ENCODE peak calls at places on chromosomes 3 and 15, in nine cellular contexts. One of them, this sample, is unnamed.

GRCh38 chr15:79130535-79131130 is 40.1 kb upstream of the RASGRF1 start:
- DNase-seq in HCT116: no peak
- DNase-seq in GM12878: no peak
- DNase-seq in fibroblast of lung: no peak
- DNase-seq in DND-41: no peak
- DNase-seq in endothelial cell of umbilical vein: no peak
- DNase-seq in hepatocyte: no peak
- DNase-seq in GM23338: peak; percentile 47
- DNase-seq in K562: peak; percentile 18
- DNase-seq in this sample: no peak

GRCh38 chr15:97759363-97759762 is 201.1 kb upstream of the ARRDC4 start:
- DNase-seq in HCT116: no peak
- DNase-seq in GM12878: no peak
- DNase-seq in fibroblast of lung: peak; percentile 81
- DNase-seq in DND-41: no peak
- DNase-seq in endothelial cell of umbilical vein: peak; percentile 62
- DNase-seq in hepatocyte: no peak
- DNase-seq in GM23338: no peak
- DNase-seq in K562: no peak
- DNase-seq in this sample: no peak

GRCh38 chr3:181704421-181705066 is 7.2 kb upstream of the SOX2 start:
- DNase-seq in HCT116: no peak
- DNase-seq in GM12878: no peak
- DNase-seq in fibroblast of lung: no peak
- DNase-seq in DND-41: no peak
- DNase-seq in endothelial cell of umbilical vein: no peak
- DNase-seq in hepatocyte: no peak
- DNase-seq in GM23338: peak; percentile 19
- DNase-seq in K562: no peak
- DNase-seq in this sample: no peak

GRCh38 chr15:85620321-85621044 is 174.2 kb downstream of the KLHL25 start:
- DNase-seq in HCT116: no peak
- DNase-seq in GM12878: no peak
- DNase-seq in fibroblast of lung: peak; percentile 83
- DNase-seq in DND-41: peak; percentile 11
- DNase-seq in endothelial cell of umbilical vein: peak; percentile 54
- DNase-seq in hepatocyte: no peak
- DNase-seq in GM23338: no peak
- DNase-seq in K562: no peak
- DNase-seq in this sample: no peak

GRCh38 chr3:45311953-45312795 is 76.2 kb upstream of the LARS2 start:
- DNase-seq in HCT116: no peak
- DNase-seq in GM12878: no peak
- DNase-seq in fibroblast of lung: peak; percentile 30
- DNase-seq in DND-41: no peak
- DNase-seq in endothelial cell of umbilical vein: no peak
- DNase-seq in hepatocyte: no peak
- DNase-seq in GM23338: peak; percentile 57
- DNase-seq in K562: no peak
- DNase-seq in this sample: no peak

GRCh38 chr15:52178765-52179164 is 12.4 kb downstream of the GNB5 start:
- DNase-seq in HCT116: no peak
- DNase-seq in GM12878: no peak
- DNase-seq in fibroblast of lung: no peak
- DNase-seq in DND-41: no peak
- DNase-seq in endothelial cell of umbilical vein: no peak
- DNase-seq in hepatocyte: no peak
- DNase-seq in GM23338: no peak
- DNase-seq in K562: no peak
- DNase-seq in this sample: no peak

GRCh38 chr3:66075281-66075680 is 36.6 kb upstream of the MAGI1 start:
- DNase-seq in HCT116: no peak
- DNase-seq in GM12878: no peak
- DNase-seq in fibroblast of lung: peak; percentile 90
- DNase-seq in DND-41: no peak
- DNase-seq in endothelial cell of umbilical vein: no peak
- DNase-seq in hepatocyte: no peak
- DNase-seq in GM23338: no peak
- DNase-seq in K562: no peak
- DNase-seq in this sample: no peak

GRCh38 chr3:177300039-177300833 is 103.0 kb upstream of the TBL1XR1 start:
- DNase-seq in HCT116: no peak
- DNase-seq in GM12878: peak; percentile 40
- DNase-seq in fibroblast of lung: peak; percentile 78
- DNase-seq in DND-41: no peak
- DNase-seq in endothelial cell of umbilical vein: peak; percentile 38
- DNase-seq in hepatocyte: peak; percentile 81
- DNase-seq in GM23338: no peak
- DNase-seq in K562: no peak
- DNase-seq in this sample: no peak

GRCh38 chr3:149450281-149450680 is 24.2 kb upstream of the TM4SF4 start:
- DNase-seq in HCT116: no peak
- DNase-seq in GM12878: no peak
- DNase-seq in fibroblast of lung: peak; percentile 44
- DNase-seq in DND-41: no peak
- DNase-seq in endothelial cell of umbilical vein: no peak
- DNase-seq in hepatocyte: no peak
- DNase-seq in GM23338: no peak
- DNase-seq in K562: no peak
- DNase-seq in this sample: no peak

GRCh38 chr3:105938826-105939225 is 70.0 kb upstream of the CBLB start:
- DNase-seq in HCT116: no peak
- DNase-seq in GM12878: no peak
- DNase-seq in fibroblast of lung: no peak
- DNase-seq in DND-41: no peak
- DNase-seq in endothelial cell of umbilical vein: no peak
- DNase-seq in hepatocyte: no peak
- DNase-seq in GM23338: no peak
- DNase-seq in K562: no peak
- DNase-seq in this sample: no peak

GRCh38 chr3:53194218-53195065 is 33.4 kb downstream of the PRKCD start:
- DNase-seq in HCT116: no peak
- DNase-seq in GM12878: no peak
- DNase-seq in fibroblast of lung: peak; percentile 47
- DNase-seq in DND-41: no peak
- DNase-seq in endothelial cell of umbilical vein: peak; percentile 39
- DNase-seq in hepatocyte: no peak
- DNase-seq in GM23338: peak; percentile 85
- DNase-seq in K562: no peak
- DNase-seq in this sample: no peak

GRCh38 chr15:63504979-63505841 is 817 bp downstream of the USP3 start:
- DNase-seq in HCT116: no peak
- DNase-seq in GM12878: no peak
- DNase-seq in fibroblast of lung: peak; percentile 61
- DNase-seq in DND-41: peak; percentile 51
- DNase-seq in endothelial cell of umbilical vein: peak; percentile 75
- DNase-seq in hepatocyte: peak; percentile 76
- DNase-seq in GM23338: peak; percentile 70
- DNase-seq in K562: peak; percentile 76
- DNase-seq in this sample: peak; percentile 45

GRCh38 chr15:58602823-58603222 is 146.7 kb downstream of the ADAM10 start:
- DNase-seq in HCT116: no peak
- DNase-seq in GM12878: no peak
- DNase-seq in fibroblast of lung: no peak
- DNase-seq in DND-41: no peak
- DNase-seq in endothelial cell of umbilical vein: no peak
- DNase-seq in hepatocyte: no peak
- DNase-seq in GM23338: no peak
- DNase-seq in K562: no peak
- DNase-seq in this sample: no peak

GRCh38 chr15:59105839-59106238 is 893 bp downstream of the CCNB2 start:
- DNase-seq in HCT116: no peak
- DNase-seq in GM12878: no peak
- DNase-seq in fibroblast of lung: no peak
- DNase-seq in DND-41: no peak
- DNase-seq in endothelial cell of umbilical vein: no peak
- DNase-seq in hepatocyte: no peak
- DNase-seq in GM23338: peak; percentile 22
- DNase-seq in K562: no peak
- DNase-seq in this sample: no peak

GRCh38 chr15:90902656-90902995 is 476 bp upstream of the MAN2A2 start:
- DNase-seq in HCT116: no peak
- DNase-seq in GM12878: no peak
- DNase-seq in fibroblast of lung: no peak
- DNase-seq in DND-41: no peak
- DNase-seq in endothelial cell of umbilical vein: no peak
- DNase-seq in hepatocyte: no peak
- DNase-seq in GM23338: no peak
- DNase-seq in K562: peak; percentile 91
- DNase-seq in this sample: no peak

GRCh38 chr3:25288416-25288815 is 139.6 kb upstream of the RARB start:
- DNase-seq in HCT116: no peak
- DNase-seq in GM12878: no peak
- DNase-seq in fibroblast of lung: no peak
- DNase-seq in DND-41: no peak
- DNase-seq in endothelial cell of umbilical vein: no peak
- DNase-seq in hepatocyte: no peak
- DNase-seq in GM23338: no peak
- DNase-seq in K562: no peak
- DNase-seq in this sample: no peak

GRCh38 chr3:31704651-31705179 is 172.0 kb downstream of the STT3B start:
- DNase-seq in HCT116: peak; percentile 55
- DNase-seq in GM12878: no peak
- DNase-seq in fibroblast of lung: peak; percentile 63
- DNase-seq in DND-41: peak; percentile 8
- DNase-seq in endothelial cell of umbilical vein: peak; percentile 80
- DNase-seq in hepatocyte: peak; percentile 19
- DNase-seq in GM23338: no peak
- DNase-seq in K562: no peak
- DNase-seq in this sample: peak; percentile 59

GRCh38 chr3:153215971-153216370 is 53.9 kb downstream of the RAP2B start:
- DNase-seq in HCT116: no peak
- DNase-seq in GM12878: no peak
- DNase-seq in fibroblast of lung: no peak
- DNase-seq in DND-41: no peak
- DNase-seq in endothelial cell of umbilical vein: peak; percentile 28
- DNase-seq in hepatocyte: peak; percentile 28
- DNase-seq in GM23338: no peak
- DNase-seq in K562: no peak
- DNase-seq in this sample: no peak

GRCh38 chr15:60392601-60392985 is 5.2 kb downstream of the ANXA2 start:
- DNase-seq in HCT116: peak; percentile 85
- DNase-seq in GM12878: no peak
- DNase-seq in fibroblast of lung: peak; percentile 89
- DNase-seq in DND-41: no peak
- DNase-seq in endothelial cell of umbilical vein: peak; percentile 66
- DNase-seq in hepatocyte: peak; percentile 57
- DNase-seq in GM23338: peak; percentile 56
- DNase-seq in K562: no peak
- DNase-seq in this sample: peak; percentile 68

GRCh38 chr3:7962244-7962643 is 539.4 kb upstream of the LMCD1 start:
- DNase-seq in HCT116: no peak
- DNase-seq in GM12878: no peak
- DNase-seq in fibroblast of lung: no peak
- DNase-seq in DND-41: no peak
- DNase-seq in endothelial cell of umbilical vein: no peak
- DNase-seq in hepatocyte: no peak
- DNase-seq in GM23338: no peak
- DNase-seq in K562: no peak
- DNase-seq in this sample: no peak

GRCh38 chr3:10122724-10123123 is 7.2 kb downstream of the BRK1 start:
- DNase-seq in HCT116: no peak
- DNase-seq in GM12878: no peak
- DNase-seq in fibroblast of lung: no peak
- DNase-seq in DND-41: no peak
- DNase-seq in endothelial cell of umbilical vein: no peak
- DNase-seq in hepatocyte: no peak
- DNase-seq in GM23338: no peak
- DNase-seq in K562: no peak
- DNase-seq in this sample: no peak

GRCh38 chr3:72776-73175 is 123.8 kb upstream of the CHL1 start:
- DNase-seq in HCT116: no peak
- DNase-seq in GM12878: no peak
- DNase-seq in fibroblast of lung: no peak
- DNase-seq in DND-41: no peak
- DNase-seq in endothelial cell of umbilical vein: no peak
- DNase-seq in hepatocyte: no peak
- DNase-seq in GM23338: no peak
- DNase-seq in K562: no peak
- DNase-seq in this sample: no peak

GRCh38 chr15:51121118-51121517 is 26.4 kb upstream of the TNFAIP8L3 start:
- DNase-seq in HCT116: peak; percentile 82
- DNase-seq in GM12878: no peak
- DNase-seq in fibroblast of lung: peak; percentile 99
- DNase-seq in DND-41: no peak
- DNase-seq in endothelial cell of umbilical vein: peak; percentile 98
- DNase-seq in hepatocyte: peak; percentile 36
- DNase-seq in GM23338: no peak
- DNase-seq in K562: peak; percentile 15
- DNase-seq in this sample: peak; percentile 43
- TF ChIP-seq CTCF in HCT116: no peak
- TF ChIP-seq CTCF in GM12878: no peak
- TF ChIP-seq CTCF in fibroblast of lung: no peak
- TF ChIP-seq CTCF in DND-41: no peak
- TF ChIP-seq CTCF in endothelial cell of umbilical vein: no peak
- TF ChIP-seq CTCF in hepatocyte: no peak
- TF ChIP-seq CTCF in GM23338: no peak
- TF ChIP-seq CTCF in K562: no peak
- TF ChIP-seq CTCF in this sample: no peak

DNA sequence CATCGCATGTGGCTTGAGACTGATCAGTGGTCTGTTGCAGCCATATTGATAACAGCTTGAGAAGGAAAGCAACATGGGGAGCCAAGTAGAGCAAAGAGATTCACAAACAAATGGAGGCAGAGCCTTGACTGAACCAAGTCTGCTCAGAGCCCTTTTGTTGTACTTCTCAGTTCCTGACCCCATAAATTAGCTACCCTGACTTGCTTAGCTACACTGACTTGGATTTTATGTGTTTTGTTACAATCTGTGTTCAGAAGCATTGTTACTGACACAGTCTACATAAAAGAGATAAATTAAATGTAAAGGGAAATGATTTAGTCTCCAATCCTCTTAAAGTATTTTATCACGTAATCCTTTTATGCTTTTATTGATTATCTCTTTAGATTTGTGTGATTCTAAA is 1178.6 kb downstream of the ROBO1 start:
- DNase-seq in HCT116: no peak
- DNase-seq in GM12878: no peak
- DNase-seq in fibroblast of lung: no peak
- DNase-seq in DND-41: no peak
- DNase-seq in endothelial cell of umbilical vein: no peak
- DNase-seq in hepatocyte: no peak
- DNase-seq in GM23338: no peak
- DNase-seq in K562: no peak
- DNase-seq in this sample: no peak
- TF ChIP-seq EZH2 in HCT116: no peak
- TF ChIP-seq EZH2 in GM12878: no peak
- TF ChIP-seq EZH2 in fibroblast of lung: no peak
- TF ChIP-seq EZH2 in DND-41: no peak
- TF ChIP-seq EZH2 in endothelial cell of umbilical vein: no peak
- TF ChIP-seq EZH2 in hepatocyte: no peak
- TF ChIP-seq EZH2 in GM23338: no peak
- TF ChIP-seq EZH2 in K562: no peak
- TF ChIP-seq EZH2 in this sample: no peak

GRCh38 chr3:159127021-159127392 is 325.2 kb downstream of the MFSD1 start:
- DNase-seq in HCT116: no peak
- DNase-seq in GM12878: no peak
- DNase-seq in fibroblast of lung: no peak
- DNase-seq in DND-41: no peak
- DNase-seq in endothelial cell of umbilical vein: no peak
- DNase-seq in hepatocyte: no peak
- DNase-seq in GM23338: no peak
- DNase-seq in K562: no peak
- DNase-seq in this sample: no peak
- H3K4me2 ChIP-seq in HCT116: no peak overlapping the region
- H3K4me2 ChIP-seq in GM12878: no peak overlapping the region
- H3K4me2 ChIP-seq in fibroblast of lung: no peak overlapping the region
- H3K4me2 ChIP-seq in DND-41: no peak overlapping the region
- H3K4me2 ChIP-seq in endothelial cell of umbilical vein: no peak overlapping the region
- H3K4me2 ChIP-seq in hepatocyte: no peak overlapping the region
- H3K4me2 ChIP-seq in GM23338: no peak overlapping the region
- H3K4me2 ChIP-seq in K562: no peak overlapping the region
- H3K4me2 ChIP-seq in this sample: no peak overlapping the region

GRCh38 chr15:25056484-25057429 is 102.0 kb downstream of the SNRPN start:
- DNase-seq in HCT116: no peak
- DNase-seq in GM12878: no peak
- DNase-seq in fibroblast of lung: no peak
- DNase-seq in DND-41: peak; percentile 2
- DNase-seq in endothelial cell of umbilical vein: no peak
- DNase-seq in hepatocyte: no peak
- DNase-seq in GM23338: peak; percentile 47
- DNase-seq in K562: peak; percentile 54
- DNase-seq in this sample: no peak
- TF ChIP-seq CTCF in HCT116: peak; percentile 28
- TF ChIP-seq CTCF in GM12878: peak; percentile 3
- TF ChIP-seq CTCF in fibroblast of lung: peak; percentile 9
- TF ChIP-seq CTCF in DND-41: peak; percentile 28
- TF ChIP-seq CTCF in endothelial cell of umbilical vein: no peak
- TF ChIP-seq CTCF in hepatocyte: no peak
- TF ChIP-seq CTCF in GM23338: peak; percentile 65
- TF ChIP-seq CTCF in K562: no peak
- TF ChIP-seq CTCF in this sample: no peak

This sample was measured in PC-9.